ENCODE peak calls at places on chromosomes 2 and 18, in eight cellular contexts. One of them, this sample, is unnamed.

GRCh38 chr2:63189026-63189425 is 138.4 kb downstream of the OTX1 start:
- DNase-seq in osteoblast: peak
- DNase-seq in cardiac muscle cell: peak
- DNase-seq in gastrocnemius medialis: no peak
- DNase-seq in SK-N-SH: peak
- DNase-seq in RWPE1: peak
- DNase-seq in WERI-Rb-1: peak
- DNase-seq in stomach: no peak
- DNase-seq in this sample: no peak

GRCh38 chr18:614193-614592 is 17.4 kb downstream of the CLUL1 start:
- DNase-seq in osteoblast: no peak
- DNase-seq in cardiac muscle cell: no peak
- DNase-seq in gastrocnemius medialis: no peak
- DNase-seq in SK-N-SH: no peak
- DNase-seq in RWPE1: no peak
- DNase-seq in WERI-Rb-1: no peak
- DNase-seq in stomach: no peak
- DNase-seq in this sample: no peak

GRCh38 chr2:157170299-157170698 is 87.2 kb upstream of the GALNT5 start:
- DNase-seq in osteoblast: peak
- DNase-seq in cardiac muscle cell: peak
- DNase-seq in gastrocnemius medialis: no peak
- DNase-seq in SK-N-SH: no peak
- DNase-seq in RWPE1: no peak
- DNase-seq in WERI-Rb-1: no peak
- DNase-seq in stomach: no peak
- DNase-seq in this sample: no peak

GRCh38 chr2:219613671-219614070 is 13.8 kb upstream of the SLC4A3 start:
- DNase-seq in osteoblast: peak
- DNase-seq in cardiac muscle cell: no peak
- DNase-seq in gastrocnemius medialis: no peak
- DNase-seq in SK-N-SH: no peak
- DNase-seq in RWPE1: no peak
- DNase-seq in WERI-Rb-1: no peak
- DNase-seq in stomach: no peak
- DNase-seq in this sample: no peak

GRCh38 chr18:48641981-48642380 is 103.2 kb downstream of the CTIF start:
- DNase-seq in osteoblast: no peak
- DNase-seq in cardiac muscle cell: no peak
- DNase-seq in gastrocnemius medialis: no peak
- DNase-seq in SK-N-SH: no peak
- DNase-seq in RWPE1: no peak
- DNase-seq in WERI-Rb-1: no peak
- DNase-seq in stomach: no peak
- DNase-seq in this sample: no peak

GRCh38 chr18:33212363-33212762 is 228.2 kb downstream of the CCDC178 start:
- DNase-seq in osteoblast: no peak
- DNase-seq in cardiac muscle cell: no peak
- DNase-seq in gastrocnemius medialis: no peak
- DNase-seq in SK-N-SH: no peak
- DNase-seq in RWPE1: no peak
- DNase-seq in WERI-Rb-1: no peak
- DNase-seq in stomach: no peak
- DNase-seq in this sample: no peak

GRCh38 chr2:114937366-114937930 is 495.0 kb downstream of the DPP10 start:
- DNase-seq in osteoblast: no peak
- DNase-seq in cardiac muscle cell: no peak
- DNase-seq in gastrocnemius medialis: no peak
- DNase-seq in SK-N-SH: no peak
- DNase-seq in RWPE1: no peak
- DNase-seq in WERI-Rb-1: no peak
- DNase-seq in stomach: no peak
- DNase-seq in this sample: no peak

GRCh38 chr18:22005191-22005824 is 164.1 kb upstream of the GATA6 start:
- DNase-seq in osteoblast: no peak
- DNase-seq in cardiac muscle cell: no peak
- DNase-seq in gastrocnemius medialis: no peak
- DNase-seq in SK-N-SH: no peak
- DNase-seq in RWPE1: no peak
- DNase-seq in WERI-Rb-1: no peak
- DNase-seq in stomach: no peak
- DNase-seq in this sample: no peak

GRCh38 chr2:172861163-172861562 is 125.5 kb downstream of the RAPGEF4 start:
- DNase-seq in osteoblast: no peak
- DNase-seq in cardiac muscle cell: peak
- DNase-seq in gastrocnemius medialis: no peak
- DNase-seq in SK-N-SH: no peak
- DNase-seq in RWPE1: no peak
- DNase-seq in WERI-Rb-1: no peak
- DNase-seq in stomach: no peak
- DNase-seq in this sample: no peak

GRCh38 chr2:145910416-145910815 is 1390.5 kb upstream of the ZEB2 start:
- DNase-seq in osteoblast: no peak
- DNase-seq in cardiac muscle cell: no peak
- DNase-seq in gastrocnemius medialis: no peak
- DNase-seq in SK-N-SH: no peak
- DNase-seq in RWPE1: no peak
- DNase-seq in WERI-Rb-1: no peak
- DNase-seq in stomach: no peak
- DNase-seq in this sample: no peak

GRCh38 chr18:74623047-74623816 is 25.6 kb downstream of the ZNF407 start:
- DNase-seq in osteoblast: no peak
- DNase-seq in cardiac muscle cell: peak
- DNase-seq in gastrocnemius medialis: no peak
- DNase-seq in SK-N-SH: no peak
- DNase-seq in RWPE1: no peak
- DNase-seq in WERI-Rb-1: no peak
- DNase-seq in stomach: no peak
- DNase-seq in this sample: no peak

GRCh38 chr2:187586091-187586632 is 31.9 kb upstream of the TFPI start:
- DNase-seq in osteoblast: no peak
- DNase-seq in cardiac muscle cell: peak
- DNase-seq in gastrocnemius medialis: no peak
- DNase-seq in SK-N-SH: no peak
- DNase-seq in RWPE1: peak
- DNase-seq in WERI-Rb-1: no peak
- DNase-seq in stomach: no peak
- DNase-seq in this sample: no peak

GRCh38 chr2:43158259-43158880 is 68.0 kb downstream of the ZFP36L2 start:
- DNase-seq in osteoblast: peak
- DNase-seq in cardiac muscle cell: peak
- DNase-seq in gastrocnemius medialis: peak
- DNase-seq in SK-N-SH: no peak
- DNase-seq in RWPE1: peak
- DNase-seq in WERI-Rb-1: no peak
- DNase-seq in stomach: peak
- DNase-seq in this sample: peak

GRCh38 chr2:34143149-34143548 is 544.0 kb upstream of the FAM98A start:
- DNase-seq in osteoblast: no peak
- DNase-seq in cardiac muscle cell: no peak
- DNase-seq in gastrocnemius medialis: no peak
- DNase-seq in SK-N-SH: no peak
- DNase-seq in RWPE1: no peak
- DNase-seq in WERI-Rb-1: no peak
- DNase-seq in stomach: no peak
- DNase-seq in this sample: no peak

GRCh38 chr18:36402765-36403396 is 105.4 kb downstream of the FHOD3 start:
- DNase-seq in osteoblast: no peak
- DNase-seq in cardiac muscle cell: peak
- DNase-seq in gastrocnemius medialis: no peak
- DNase-seq in SK-N-SH: no peak
- DNase-seq in RWPE1: no peak
- DNase-seq in WERI-Rb-1: peak
- DNase-seq in stomach: no peak
- DNase-seq in this sample: no peak
- TF ChIP-seq CTCF in osteoblast: no peak
- TF ChIP-seq CTCF in cardiac muscle cell: peak
- TF ChIP-seq CTCF in gastrocnemius medialis: no peak
- TF ChIP-seq CTCF in SK-N-SH: no peak
- TF ChIP-seq CTCF in RWPE1: no peak
- TF ChIP-seq CTCF in WERI-Rb-1: peak
- TF ChIP-seq CTCF in stomach: no peak
- TF ChIP-seq CTCF in this sample: no peak

DNA sequence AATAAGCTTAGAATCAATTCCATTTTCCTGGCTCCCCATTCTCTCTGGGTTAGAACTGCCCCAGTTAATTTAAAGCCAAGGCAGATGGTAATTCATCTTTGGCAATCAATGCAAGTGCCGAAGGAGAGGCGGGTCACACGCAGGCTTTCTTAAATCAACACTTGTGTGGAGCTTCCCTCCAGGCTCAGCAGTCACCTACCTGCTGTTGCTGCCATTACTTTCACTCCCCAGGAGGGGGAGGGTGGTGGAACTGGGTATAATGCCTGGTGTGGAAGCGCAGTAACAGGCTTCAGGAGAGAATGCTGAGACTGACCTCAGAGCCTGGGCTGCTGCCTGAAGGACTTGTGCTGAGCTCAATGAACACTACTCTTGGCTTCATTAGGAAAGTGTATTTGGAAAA is 19.2 kb downstream of the TTR start:
- DNase-seq in osteoblast: no peak
- DNase-seq in cardiac muscle cell: peak
- DNase-seq in gastrocnemius medialis: no peak
- DNase-seq in SK-N-SH: peak
- DNase-seq in RWPE1: peak
- DNase-seq in WERI-Rb-1: peak
- DNase-seq in stomach: peak
- DNase-seq in this sample: no peak
- TF ChIP-seq CTCF in osteoblast: peak
- TF ChIP-seq CTCF in cardiac muscle cell: peak
- TF ChIP-seq CTCF in gastrocnemius medialis: no peak
- TF ChIP-seq CTCF in SK-N-SH: no peak
- TF ChIP-seq CTCF in RWPE1: no peak
- TF ChIP-seq CTCF in WERI-Rb-1: peak
- TF ChIP-seq CTCF in stomach: no peak
- TF ChIP-seq CTCF in this sample: peak

DNA sequence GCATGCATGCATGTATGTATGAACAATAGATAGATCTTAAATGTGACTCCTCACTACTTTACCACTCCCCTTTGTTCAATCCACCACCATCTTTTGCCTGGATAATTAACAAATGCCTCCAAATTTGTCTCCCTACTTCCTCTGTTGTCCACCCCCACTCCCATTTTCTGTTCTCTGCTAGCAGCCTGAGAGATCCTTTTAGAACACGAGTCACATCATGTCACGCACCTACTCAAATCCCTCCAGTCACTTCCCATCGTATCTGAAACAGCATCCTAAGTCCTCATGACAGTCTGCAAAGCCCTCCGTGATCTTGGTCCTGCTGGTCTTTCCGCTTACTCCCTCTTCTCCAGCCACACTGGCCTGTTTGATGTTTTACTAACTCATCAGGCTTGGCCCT is 527.3 kb downstream of the EPHA4 start:
- DNase-seq in osteoblast: no peak
- DNase-seq in cardiac muscle cell: no peak
- DNase-seq in gastrocnemius medialis: no peak
- DNase-seq in SK-N-SH: no peak
- DNase-seq in RWPE1: no peak
- DNase-seq in WERI-Rb-1: no peak
- DNase-seq in stomach: no peak
- DNase-seq in this sample: no peak
- TF ChIP-seq CTCF in osteoblast: no peak
- TF ChIP-seq CTCF in cardiac muscle cell: no peak
- TF ChIP-seq CTCF in gastrocnemius medialis: no peak
- TF ChIP-seq CTCF in SK-N-SH: no peak
- TF ChIP-seq CTCF in RWPE1: no peak
- TF ChIP-seq CTCF in WERI-Rb-1: no peak
- TF ChIP-seq CTCF in stomach: no peak
- TF ChIP-seq CTCF in this sample: no peak

DNA sequence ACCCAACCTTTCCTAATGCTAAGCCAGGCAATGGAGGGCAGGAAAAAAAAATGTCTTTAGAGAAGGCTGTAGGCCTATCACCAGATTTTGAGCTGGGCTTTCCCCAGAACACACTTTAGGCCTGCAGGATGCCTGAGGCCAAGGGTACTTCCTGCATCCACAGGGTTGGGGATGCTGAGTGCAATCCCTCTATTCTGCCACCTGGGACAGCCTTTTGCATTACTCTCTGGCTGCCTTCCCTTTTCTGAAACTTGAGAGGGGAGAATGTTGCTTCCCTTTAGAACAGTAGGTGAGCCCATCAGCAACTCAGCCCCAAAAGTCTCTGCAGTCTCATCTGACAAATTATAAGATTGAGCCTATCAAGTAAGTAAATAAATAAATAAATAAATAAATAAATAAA is 195.2 kb downstream of the SLC8A1 start:
- DNase-seq in osteoblast: no peak
- DNase-seq in cardiac muscle cell: peak
- DNase-seq in gastrocnemius medialis: no peak
- DNase-seq in SK-N-SH: peak
- DNase-seq in RWPE1: peak
- DNase-seq in WERI-Rb-1: peak
- DNase-seq in stomach: no peak
- DNase-seq in this sample: no peak
- TF ChIP-seq CTCF in osteoblast: peak
- TF ChIP-seq CTCF in cardiac muscle cell: peak
- TF ChIP-seq CTCF in gastrocnemius medialis: no peak
- TF ChIP-seq CTCF in SK-N-SH: peak
- TF ChIP-seq CTCF in RWPE1: no peak
- TF ChIP-seq CTCF in WERI-Rb-1: peak
- TF ChIP-seq CTCF in stomach: no peak
- TF ChIP-seq CTCF in this sample: no peak

GRCh38 chr2:134362152-134362653 is 108.3 kb downstream of the MGAT5 start:
- DNase-seq in osteoblast: no peak
- DNase-seq in cardiac muscle cell: no peak
- DNase-seq in gastrocnemius medialis: no peak
- DNase-seq in SK-N-SH: no peak
- DNase-seq in RWPE1: no peak
- DNase-seq in WERI-Rb-1: no peak
- DNase-seq in stomach: no peak
- DNase-seq in this sample: no peak
- TF ChIP-seq CTCF in osteoblast: no peak
- TF ChIP-seq CTCF in cardiac muscle cell: no peak
- TF ChIP-seq CTCF in gastrocnemius medialis: no peak
- TF ChIP-seq CTCF in SK-N-SH: no peak
- TF ChIP-seq CTCF in RWPE1: no peak
- TF ChIP-seq CTCF in WERI-Rb-1: no peak
- TF ChIP-seq CTCF in stomach: no peak
- TF ChIP-seq CTCF in this sample: no peak

GRCh38 chr2:88310787-88311186 is 140.6 kb downstream of the THNSL2 start:
- DNase-seq in osteoblast: no peak
- DNase-seq in cardiac muscle cell: no peak
- DNase-seq in gastrocnemius medialis: no peak
- DNase-seq in SK-N-SH: no peak
- DNase-seq in RWPE1: no peak
- DNase-seq in WERI-Rb-1: no peak
- DNase-seq in stomach: no peak
- DNase-seq in this sample: no peak

GRCh38 chr2:88303865-88304264 is 133.7 kb downstream of the THNSL2 start:
- DNase-seq in osteoblast: no peak
- DNase-seq in cardiac muscle cell: no peak
- DNase-seq in gastrocnemius medialis: no peak
- DNase-seq in SK-N-SH: no peak
- DNase-seq in RWPE1: no peak
- DNase-seq in WERI-Rb-1: no peak
- DNase-seq in stomach: no peak
- DNase-seq in this sample: no peak

GRCh38 chr2:88307817-88308216 is 137.7 kb downstream of the THNSL2 start:
- DNase-seq in osteoblast: no peak
- DNase-seq in cardiac muscle cell: no peak
- DNase-seq in gastrocnemius medialis: no peak
- DNase-seq in SK-N-SH: peak
- DNase-seq in RWPE1: peak
- DNase-seq in WERI-Rb-1: peak
- DNase-seq in stomach: no peak
- DNase-seq in this sample: no peak
- TF ChIP-seq CTCF in osteoblast: peak
- TF ChIP-seq CTCF in cardiac muscle cell: no peak
- TF ChIP-seq CTCF in gastrocnemius medialis: no peak
- TF ChIP-seq CTCF in SK-N-SH: peak
- TF ChIP-seq CTCF in RWPE1: no peak
- TF ChIP-seq CTCF in WERI-Rb-1: peak
- TF ChIP-seq CTCF in stomach: no peak
- TF ChIP-seq CTCF in this sample: peak